ENCODE peak calls at places on chromosomes 16 and 17, in five cellular contexts. W is T-helper 17 cell, P is cardiac fibroblast, C is endothelial cell, Q is endodermal cell. U is an unnamed sample.

GRCh38 chr17:31530391-31530990 is 139.0 kb downstream of the RAB11FIP4 start:
- DNase-seq in P (peak; percentile 40), W (no peak), C (no peak), Q (no peak), U (no peak)

GRCh38 chr16:27449434-27450188 is 47.6 kb downstream of the IL21R start:
- DNase-seq in P (no peak), Q (no peak), C (no peak), W (peak; percentile 72), U (no peak)

GRCh38 chr16:4830408-4830807 is 16.7 kb downstream of the GLYR1 start:
- DNase-seq in Q (no peak), C (no peak), P (peak; percentile 35), W (no peak), U (no peak)

GRCh38 chr17:50213026-50214015 is 11.9 kb upstream of the COL1A1 start:
- DNase-seq in C (no peak), Q (peak; percentile 92), W (no peak), P (no peak), U (peak; percentile 60)

GRCh38 chr17:82932146-82933005 is 92.6 kb upstream of the ZNF750 start:
- DNase-seq in P (peak; percentile 31), Q (no peak), W (peak; percentile 3), C (no peak), U (no peak)

GRCh38 chr16:47888142-47888541 is 267.7 kb downstream of the ABCC12 start:
- DNase-seq in P (peak; percentile 36), C (no peak), Q (peak; percentile 82), W (no peak), U (peak; percentile 65)

GRCh38 chr16:13611596-13611995 is 308.4 kb upstream of the ERCC4 start:
- DNase-seq in P (no peak), Q (peak; percentile 68), C (no peak), W (no peak), U (no peak)

GRCh38 chr16:2595376-2596200 is 57.8 kb downstream of the PDPK1 start:
- DNase-seq in W (no peak), C (no peak), P (no peak), Q (peak; percentile 42), U (no peak)

GRCh38 chr17:38454528-38454927 is 26.3 kb downstream of the ARHGAP23 start:
- DNase-seq in Q (no peak), W (no peak), C (no peak), P (peak; percentile 84), U (no peak)

U was measured in GM23338.